ENCODE peak calls at places on chromosome 7, in five cellular contexts. One of them, this sample, is unnamed.

GRCh38 chr7:12757443-12757842 is 70.0 kb downstream of the ARL4A start:
- DNase-seq in pons: no peak
- DNase-seq in mesendoderm: no peak
- DNase-seq in SK-MEL-5: no peak
- DNase-seq in astrocyte of the spinal cord: peak; percentile 86
- DNase-seq in this sample: no peak

GRCh38 chr7:73622909-73623797 is 1.2 kb downstream of the MLXIPL start:
- DNase-seq in pons: no peak
- DNase-seq in mesendoderm: peak; percentile 79
- DNase-seq in SK-MEL-5: no peak
- DNase-seq in astrocyte of the spinal cord: no peak
- DNase-seq in this sample: peak; percentile 70

GRCh38 chr7:151008143-151008510 is 16.2 kb downstream of the ATG9B start:
- DNase-seq in pons: no peak
- DNase-seq in mesendoderm: peak; percentile 90
- DNase-seq in SK-MEL-5: no peak
- DNase-seq in astrocyte of the spinal cord: no peak
- DNase-seq in this sample: peak; percentile 72

GRCh38 chr7:16817536-16817935 is 12.7 kb upstream of the AGR2 start:
- DNase-seq in pons: no peak
- DNase-seq in mesendoderm: no peak
- DNase-seq in SK-MEL-5: peak; percentile 20
- DNase-seq in astrocyte of the spinal cord: peak; percentile 84
- DNase-seq in this sample: no peak

GRCh38 chr7:68073701-68074100 is 1077.1 kb downstream of the TYW1 start:
- DNase-seq in pons: no peak
- DNase-seq in mesendoderm: no peak
- DNase-seq in SK-MEL-5: peak; percentile 19
- DNase-seq in astrocyte of the spinal cord: no peak
- DNase-seq in this sample: no peak

GRCh38 chr7:47574473-47575328 is 7.2 kb downstream of the TNS3 start:
- DNase-seq in pons: peak; percentile 69
- DNase-seq in mesendoderm: no peak
- DNase-seq in SK-MEL-5: no peak
- DNase-seq in astrocyte of the spinal cord: no peak
- DNase-seq in this sample: no peak

GRCh38 chr7:151774951-151775350 is 102.0 kb downstream of the PRKAG2 start:
- DNase-seq in pons: no peak
- DNase-seq in mesendoderm: no peak
- DNase-seq in SK-MEL-5: no peak
- DNase-seq in astrocyte of the spinal cord: no peak
- DNase-seq in this sample: no peak

GRCh38 chr7:76185187-76185915 is 16.3 kb upstream of the SRRM3 start:
- DNase-seq in pons: no peak
- DNase-seq in mesendoderm: peak; percentile 51
- DNase-seq in SK-MEL-5: no peak
- DNase-seq in astrocyte of the spinal cord: no peak
- DNase-seq in this sample: no peak

GRCh38 chr7:78153285-78153684 is 354.7 kb downstream of the PHTF2 start:
- DNase-seq in pons: no peak
- DNase-seq in mesendoderm: no peak
- DNase-seq in SK-MEL-5: no peak
- DNase-seq in astrocyte of the spinal cord: no peak
- DNase-seq in this sample: no peak

GRCh38 chr7:140497241-140497769 is 18.0 kb upstream of the MKRN1 start:
- DNase-seq in pons: no peak
- DNase-seq in mesendoderm: peak; percentile 71
- DNase-seq in SK-MEL-5: no peak
- DNase-seq in astrocyte of the spinal cord: no peak
- DNase-seq in this sample: no peak

GRCh38 chr7:140661124-140661523 is 11.6 kb upstream of the ADCK2 start:
- DNase-seq in pons: no peak
- DNase-seq in mesendoderm: no peak
- DNase-seq in SK-MEL-5: peak; percentile 64
- DNase-seq in astrocyte of the spinal cord: no peak
- DNase-seq in this sample: no peak

GRCh38 chr7:155471728-155472127 is 13.8 kb downstream of the EN2 start:
- DNase-seq in pons: no peak
- DNase-seq in mesendoderm: no peak
- DNase-seq in SK-MEL-5: no peak
- DNase-seq in astrocyte of the spinal cord: no peak
- DNase-seq in this sample: no peak

GRCh38 chr7:55240418-55241142 is 124.6 kb upstream of the LANCL2 start:
- DNase-seq in pons: no peak
- DNase-seq in mesendoderm: no peak
- DNase-seq in SK-MEL-5: no peak
- DNase-seq in astrocyte of the spinal cord: no peak
- DNase-seq in this sample: no peak

GRCh38 chr7:91034459-91035368 is 229.5 kb upstream of the FZD1 start:
- DNase-seq in pons: peak; percentile 72
- DNase-seq in mesendoderm: peak; percentile 57
- DNase-seq in SK-MEL-5: peak; percentile 70
- DNase-seq in astrocyte of the spinal cord: peak; percentile 68
- DNase-seq in this sample: peak; percentile 47

GRCh38 chr7:46210467-46210866 is 289.4 kb upstream of the IGFBP3 start:
- DNase-seq in pons: no peak
- DNase-seq in mesendoderm: no peak
- DNase-seq in SK-MEL-5: no peak
- DNase-seq in astrocyte of the spinal cord: no peak
- DNase-seq in this sample: no peak

GRCh38 chr7:14855033-14855794 is 47.3 kb downstream of the DGKB start:
- DNase-seq in pons: no peak
- DNase-seq in mesendoderm: no peak
- DNase-seq in SK-MEL-5: no peak
- DNase-seq in astrocyte of the spinal cord: no peak
- DNase-seq in this sample: no peak

GRCh38 chr7:98283127-98283886 is 1.8 kb downstream of the BRI3 start:
- DNase-seq in pons: peak; percentile 81
- DNase-seq in mesendoderm: no peak
- DNase-seq in SK-MEL-5: peak; percentile 53
- DNase-seq in astrocyte of the spinal cord: peak; percentile 31
- DNase-seq in this sample: no peak

GRCh38 chr7:5393328-5393727 is 30.3 kb downstream of the TNRC18 start:
- DNase-seq in pons: no peak
- DNase-seq in mesendoderm: no peak
- DNase-seq in SK-MEL-5: no peak
- DNase-seq in astrocyte of the spinal cord: no peak
- DNase-seq in this sample: no peak

GRCh38 chr7:111730476-111731300 is 168.4 kb upstream of the IMMP2L start:
- DNase-seq in pons: no peak
- DNase-seq in mesendoderm: peak; percentile 58
- DNase-seq in SK-MEL-5: peak; percentile 69
- DNase-seq in astrocyte of the spinal cord: no peak
- DNase-seq in this sample: no peak

GRCh38 chr7:79185605-79186004 is 267.9 kb downstream of the MAGI2 start:
- DNase-seq in pons: no peak
- DNase-seq in mesendoderm: no peak
- DNase-seq in SK-MEL-5: no peak
- DNase-seq in astrocyte of the spinal cord: no peak
- DNase-seq in this sample: no peak

GRCh38 chr7:16728811-16729210 is 24.7 kb upstream of the TSPAN13 start:
- DNase-seq in pons: no peak
- DNase-seq in mesendoderm: no peak
- DNase-seq in SK-MEL-5: no peak
- DNase-seq in astrocyte of the spinal cord: no peak
- DNase-seq in this sample: no peak

GRCh38 chr7:126222782-126223181 is 1030.0 kb downstream of the GRM8 start:
- DNase-seq in pons: no peak
- DNase-seq in mesendoderm: no peak
- DNase-seq in SK-MEL-5: no peak
- DNase-seq in astrocyte of the spinal cord: no peak
- DNase-seq in this sample: no peak

GRCh38 chr7:151141281-151141854 is 26.1 kb downstream of the GBX1 start:
- DNase-seq in pons: no peak
- DNase-seq in mesendoderm: no peak
- DNase-seq in SK-MEL-5: no peak
- DNase-seq in astrocyte of the spinal cord: no peak
- DNase-seq in this sample: no peak

GRCh38 chr7:140586517-140586916 is 54.1 kb downstream of the DENND2A start:
- DNase-seq in pons: no peak
- DNase-seq in mesendoderm: no peak
- DNase-seq in SK-MEL-5: no peak
- DNase-seq in astrocyte of the spinal cord: no peak
- DNase-seq in this sample: no peak

GRCh38 chr7:129343099-129343700 is 91.0 kb upstream of the STRIP2 start:
- DNase-seq in pons: peak; percentile 76
- DNase-seq in mesendoderm: peak; percentile 19
- DNase-seq in SK-MEL-5: peak; percentile 82
- DNase-seq in astrocyte of the spinal cord: peak; percentile 61
- DNase-seq in this sample: no peak

GRCh38 chr7:104130726-104131125 is 77.1 kb downstream of the ORC5 start:
- DNase-seq in pons: no peak
- DNase-seq in mesendoderm: no peak
- DNase-seq in SK-MEL-5: no peak
- DNase-seq in astrocyte of the spinal cord: no peak
- DNase-seq in this sample: no peak

GRCh38 chr7:116357776-116358670 is 141.5 kb upstream of the CAV2 start:
- DNase-seq in pons: no peak
- DNase-seq in mesendoderm: no peak
- DNase-seq in SK-MEL-5: peak; percentile 66
- DNase-seq in astrocyte of the spinal cord: peak; percentile 48
- DNase-seq in this sample: no peak

GRCh38 chr7:138951953-138952352 is 29.2 kb downstream of the KIAA1549 start:
- DNase-seq in pons: no peak
- DNase-seq in mesendoderm: no peak
- DNase-seq in SK-MEL-5: no peak
- DNase-seq in astrocyte of the spinal cord: no peak
- DNase-seq in this sample: no peak

GRCh38 chr7:151261534-151261933 is 13.0 kb upstream of the SMARCD3 start:
- DNase-seq in pons: no peak
- DNase-seq in mesendoderm: no peak
- DNase-seq in SK-MEL-5: no peak
- DNase-seq in astrocyte of the spinal cord: no peak
- DNase-seq in this sample: no peak

GRCh38 chr7:75953431-75953830 is 38.5 kb downstream of the POR start:
- DNase-seq in pons: no peak
- DNase-seq in mesendoderm: no peak
- DNase-seq in SK-MEL-5: no peak
- DNase-seq in astrocyte of the spinal cord: no peak
- DNase-seq in this sample: no peak

GRCh38 chr7:150385240-150385830 is 6.2 kb downstream of the ZNF775 start:
- DNase-seq in pons: no peak
- DNase-seq in mesendoderm: no peak
- DNase-seq in SK-MEL-5: no peak
- DNase-seq in astrocyte of the spinal cord: no peak
- DNase-seq in this sample: no peak

GRCh38 chr7:132216847-132217246 is 359.4 kb downstream of the PLXNA4 start:
- DNase-seq in pons: no peak
- DNase-seq in mesendoderm: peak; percentile 31
- DNase-seq in SK-MEL-5: no peak
- DNase-seq in astrocyte of the spinal cord: no peak
- DNase-seq in this sample: peak; percentile 78

GRCh38 chr7:46630031-46630430 is 709.0 kb upstream of the IGFBP3 start:
- DNase-seq in pons: no peak
- DNase-seq in mesendoderm: no peak
- DNase-seq in SK-MEL-5: no peak
- DNase-seq in astrocyte of the spinal cord: peak; percentile 80
- DNase-seq in this sample: no peak

GRCh38 chr7:14000247-14000646 is 10.8 kb upstream of the ETV1 start:
- DNase-seq in pons: no peak
- DNase-seq in mesendoderm: no peak
- DNase-seq in SK-MEL-5: no peak
- DNase-seq in astrocyte of the spinal cord: no peak
- DNase-seq in this sample: no peak

GRCh38 chr7:102992820-102993531 is 80.2 kb downstream of the LRRC17 start:
- DNase-seq in pons: no peak
- DNase-seq in mesendoderm: no peak
- DNase-seq in SK-MEL-5: no peak
- DNase-seq in astrocyte of the spinal cord: peak; percentile 92
- DNase-seq in this sample: no peak

GRCh38 chr7:34748244-34749039 is 90.4 kb downstream of the NPSR1 start:
- DNase-seq in pons: peak; percentile 25
- DNase-seq in mesendoderm: peak; percentile 73
- DNase-seq in SK-MEL-5: peak; percentile 30
- DNase-seq in astrocyte of the spinal cord: peak; percentile 71
- DNase-seq in this sample: peak; percentile 15

GRCh38 chr7:23002698-23003097 is 11.2 kb downstream of the HYCC1 start:
- DNase-seq in pons: no peak
- DNase-seq in mesendoderm: no peak
- DNase-seq in SK-MEL-5: no peak
- DNase-seq in astrocyte of the spinal cord: no peak
- DNase-seq in this sample: no peak

This sample was measured in ELF-1.